ENCODE peak calls at places on chromosomes 1 and 21, in nine cellular contexts. One of them, this sample, is unnamed.

GRCh38 chr1:206036661-206037455 is 13.2 kb upstream of the CTSE start:
- DNase-seq in osteocyte: no peak
- DNase-seq in HCT116: no peak
- DNase-seq in mesothelial cell of epicardium: no peak
- DNase-seq in AG04450: no peak
- DNase-seq in cardiac muscle cell: no peak
- DNase-seq in lung: no peak
- DNase-seq in ovary: no peak
- DNase-seq in fibroblast of lung: no peak
- DNase-seq in this sample: no peak

GRCh38 chr1:110765640-110766335 is 91.0 kb upstream of the KCNA3 start:
- DNase-seq in HCT116: peak
- DNase-seq in osteocyte: no peak
- DNase-seq in mesothelial cell of epicardium: no peak
- DNase-seq in lung: no peak
- DNase-seq in fibroblast of lung: peak
- DNase-seq in ovary: no peak
- DNase-seq in cardiac muscle cell: peak
- DNase-seq in AG04450: peak
- DNase-seq in this sample: no peak

GRCh38 chr21:42063578-42064521 is 7.3 kb upstream of the UMODL1 start:
- DNase-seq in HCT116: no peak
- DNase-seq in ovary: no peak
- DNase-seq in mesothelial cell of epicardium: no peak
- DNase-seq in cardiac muscle cell: no peak
- DNase-seq in AG04450: no peak
- DNase-seq in osteocyte: no peak
- DNase-seq in fibroblast of lung: peak
- DNase-seq in lung: peak
- DNase-seq in this sample: no peak

GRCh38 chr1:220565670-220566069 is 37.7 kb downstream of the MARK1 start:
- DNase-seq in cardiac muscle cell: no peak
- DNase-seq in ovary: no peak
- DNase-seq in lung: no peak
- DNase-seq in fibroblast of lung: no peak
- DNase-seq in AG04450: no peak
- DNase-seq in osteocyte: no peak
- DNase-seq in mesothelial cell of epicardium: no peak
- DNase-seq in HCT116: no peak
- DNase-seq in this sample: no peak

GRCh38 chr1:923131-923990 is at the start of gene SAMD11:
- DNase-seq in AG04450: peak
- DNase-seq in lung: peak
- DNase-seq in HCT116: peak
- DNase-seq in osteocyte: peak
- DNase-seq in ovary: peak
- DNase-seq in fibroblast of lung: peak
- DNase-seq in cardiac muscle cell: peak
- DNase-seq in mesothelial cell of epicardium: peak
- DNase-seq in this sample: peak

GRCh38 chr1:79259390-79260336 is 253.1 kb upstream of the ADGRL4 start:
- DNase-seq in mesothelial cell of epicardium: no peak
- DNase-seq in fibroblast of lung: peak
- DNase-seq in HCT116: no peak
- DNase-seq in ovary: no peak
- DNase-seq in cardiac muscle cell: peak
- DNase-seq in osteocyte: no peak
- DNase-seq in lung: no peak
- DNase-seq in AG04450: peak
- DNase-seq in this sample: no peak

GRCh38 chr1:204894031-204894430 is 23.4 kb downstream of the NFASC start:
- DNase-seq in ovary: no peak
- DNase-seq in osteocyte: no peak
- DNase-seq in cardiac muscle cell: no peak
- DNase-seq in AG04450: no peak
- DNase-seq in fibroblast of lung: peak
- DNase-seq in mesothelial cell of epicardium: no peak
- DNase-seq in lung: no peak
- DNase-seq in HCT116: no peak
- DNase-seq in this sample: no peak

GRCh38 chr1:86377341-86377740 is 18.8 kb downstream of the ODF2L start:
- DNase-seq in lung: no peak
- DNase-seq in mesothelial cell of epicardium: no peak
- DNase-seq in cardiac muscle cell: no peak
- DNase-seq in AG04450: no peak
- DNase-seq in osteocyte: no peak
- DNase-seq in ovary: no peak
- DNase-seq in HCT116: no peak
- DNase-seq in fibroblast of lung: no peak
- DNase-seq in this sample: no peak

GRCh38 chr1:43204394-43204793 is 32.3 kb downstream of the CFAP57 start:
- DNase-seq in AG04450: no peak
- DNase-seq in cardiac muscle cell: no peak
- DNase-seq in HCT116: no peak
- DNase-seq in mesothelial cell of epicardium: no peak
- DNase-seq in lung: peak
- DNase-seq in ovary: no peak
- DNase-seq in fibroblast of lung: no peak
- DNase-seq in osteocyte: no peak
- DNase-seq in this sample: no peak

GRCh38 chr1:16111771-16112557 is 38.5 kb upstream of the FAM131C start:
- DNase-seq in lung: no peak
- DNase-seq in mesothelial cell of epicardium: no peak
- DNase-seq in fibroblast of lung: peak
- DNase-seq in cardiac muscle cell: no peak
- DNase-seq in AG04450: peak
- DNase-seq in ovary: peak
- DNase-seq in osteocyte: no peak
- DNase-seq in HCT116: no peak
- DNase-seq in this sample: no peak

GRCh38 chr1:154730251-154730650 is 122.3 kb upstream of the ADAR start:
- DNase-seq in osteocyte: no peak
- DNase-seq in AG04450: no peak
- DNase-seq in ovary: no peak
- DNase-seq in mesothelial cell of epicardium: no peak
- DNase-seq in HCT116: no peak
- DNase-seq in lung: no peak
- DNase-seq in cardiac muscle cell: no peak
- DNase-seq in fibroblast of lung: peak
- DNase-seq in this sample: no peak

GRCh38 chr1:159141584-159142518 is 29.6 kb upstream of the CADM3 start:
- DNase-seq in ovary: no peak
- DNase-seq in fibroblast of lung: peak
- DNase-seq in lung: no peak
- DNase-seq in AG04450: no peak
- DNase-seq in cardiac muscle cell: no peak
- DNase-seq in osteocyte: no peak
- DNase-seq in mesothelial cell of epicardium: no peak
- DNase-seq in HCT116: no peak
- DNase-seq in this sample: no peak

GRCh38 chr1:53957231-53957818 is 11.2 kb downstream of the LRRC42 start:
- DNase-seq in ovary: no peak
- DNase-seq in osteocyte: no peak
- DNase-seq in lung: no peak
- DNase-seq in mesothelial cell of epicardium: no peak
- DNase-seq in AG04450: no peak
- DNase-seq in fibroblast of lung: peak
- DNase-seq in HCT116: peak
- DNase-seq in cardiac muscle cell: no peak
- DNase-seq in this sample: no peak

GRCh38 chr1:26529655-26530539 is at the start of gene RPS6KA1:
- DNase-seq in ovary: peak
- DNase-seq in fibroblast of lung: peak
- DNase-seq in mesothelial cell of epicardium: peak
- DNase-seq in cardiac muscle cell: peak
- DNase-seq in osteocyte: no peak
- DNase-seq in HCT116: no peak
- DNase-seq in AG04450: no peak
- DNase-seq in lung: peak
- DNase-seq in this sample: peak

GRCh38 chr21:31772674-31773555 is 41.0 kb upstream of the SCAF4 start:
- DNase-seq in cardiac muscle cell: no peak
- DNase-seq in osteocyte: no peak
- DNase-seq in fibroblast of lung: no peak
- DNase-seq in ovary: no peak
- DNase-seq in lung: no peak
- DNase-seq in HCT116: no peak
- DNase-seq in mesothelial cell of epicardium: no peak
- DNase-seq in AG04450: no peak
- DNase-seq in this sample: no peak

GRCh38 chr1:172719694-172720138 is 60.8 kb downstream of the FASLG start:
- DNase-seq in lung: no peak
- DNase-seq in ovary: no peak
- DNase-seq in fibroblast of lung: peak
- DNase-seq in osteocyte: no peak
- DNase-seq in HCT116: peak
- DNase-seq in mesothelial cell of epicardium: no peak
- DNase-seq in cardiac muscle cell: peak
- DNase-seq in AG04450: no peak
- DNase-seq in this sample: no peak
- TF ChIP-seq CTCF in lung: peak
- TF ChIP-seq CTCF in ovary: peak
- TF ChIP-seq CTCF in fibroblast of lung: peak
- TF ChIP-seq CTCF in osteocyte: peak
- TF ChIP-seq CTCF in HCT116: peak
- TF ChIP-seq CTCF in mesothelial cell of epicardium: peak
- TF ChIP-seq CTCF in cardiac muscle cell: peak
- TF ChIP-seq CTCF in AG04450: peak
- TF ChIP-seq CTCF in this sample: peak

GRCh38 chr1:211828584-211829342 is 1.8 kb downstream of the LPGAT1 start:
- DNase-seq in AG04450: no peak
- DNase-seq in lung: no peak
- DNase-seq in cardiac muscle cell: no peak
- DNase-seq in mesothelial cell of epicardium: no peak
- DNase-seq in HCT116: no peak
- DNase-seq in ovary: no peak
- DNase-seq in fibroblast of lung: peak
- DNase-seq in osteocyte: no peak
- DNase-seq in this sample: no peak

GRCh38 chr1:211829343-211830054 is 1.1 kb downstream of the LPGAT1 start:
- DNase-seq in AG04450: no peak
- DNase-seq in lung: no peak
- DNase-seq in osteocyte: no peak
- DNase-seq in cardiac muscle cell: peak
- DNase-seq in fibroblast of lung: peak
- DNase-seq in ovary: no peak
- DNase-seq in mesothelial cell of epicardium: no peak
- DNase-seq in HCT116: no peak
- DNase-seq in this sample: no peak

GRCh38 chr1:211830330-211831142 is at the start of gene LPGAT1:
- DNase-seq in AG04450: no peak
- DNase-seq in osteocyte: peak
- DNase-seq in lung: peak
- DNase-seq in HCT116: peak
- DNase-seq in ovary: peak
- DNase-seq in mesothelial cell of epicardium: peak
- DNase-seq in fibroblast of lung: peak
- DNase-seq in cardiac muscle cell: peak
- DNase-seq in this sample: peak

GRCh38 chr1:211831558-211832323 is 1.2 kb upstream of the LPGAT1 start:
- DNase-seq in HCT116: no peak
- DNase-seq in cardiac muscle cell: no peak
- DNase-seq in fibroblast of lung: no peak
- DNase-seq in mesothelial cell of epicardium: no peak
- DNase-seq in AG04450: no peak
- DNase-seq in osteocyte: no peak
- DNase-seq in lung: no peak
- DNase-seq in ovary: no peak
- DNase-seq in this sample: no peak

DNA sequence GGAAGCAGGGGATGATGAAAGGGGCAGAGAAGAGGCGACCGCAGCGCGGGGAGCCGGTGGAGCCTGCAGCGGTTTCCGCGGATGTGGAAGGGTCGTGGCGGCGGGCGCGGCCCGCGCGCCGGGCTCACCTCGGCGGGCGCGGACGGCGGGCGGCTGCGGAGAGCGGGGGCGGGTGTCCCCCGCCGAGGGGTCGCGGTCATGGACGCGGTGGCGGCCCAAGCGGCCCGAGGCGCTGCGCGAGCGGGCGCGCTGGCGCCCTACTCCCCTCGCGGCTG is 571 bp downstream of the LPGAT1 start:
- DNase-seq in cardiac muscle cell: no peak
- DNase-seq in fibroblast of lung: peak
- DNase-seq in ovary: no peak
- DNase-seq in osteocyte: peak
- DNase-seq in lung: no peak
- DNase-seq in AG04450: no peak
- DNase-seq in mesothelial cell of epicardium: peak
- DNase-seq in HCT116: no peak
- DNase-seq in this sample: no peak
- TF ChIP-seq CTCF in cardiac muscle cell: no peak
- TF ChIP-seq CTCF in fibroblast of lung: no peak
- TF ChIP-seq CTCF in ovary: no peak
- TF ChIP-seq CTCF in osteocyte: no peak
- TF ChIP-seq CTCF in lung: no peak
- TF ChIP-seq CTCF in AG04450: no peak
- TF ChIP-seq CTCF in mesothelial cell of epicardium: no peak
- TF ChIP-seq CTCF in HCT116: no peak
- TF ChIP-seq CTCF in this sample: no peak

GRCh38 chr1:109483658-109484518 is at the start of gene ATXN7L2:
- DNase-seq in fibroblast of lung: peak
- DNase-seq in osteocyte: peak
- DNase-seq in mesothelial cell of epicardium: peak
- DNase-seq in AG04450: peak
- DNase-seq in cardiac muscle cell: peak
- DNase-seq in ovary: peak
- DNase-seq in lung: peak
- DNase-seq in HCT116: peak
- DNase-seq in this sample: peak
- TF ChIP-seq CTCF in fibroblast of lung: no peak
- TF ChIP-seq CTCF in osteocyte: no peak
- TF ChIP-seq CTCF in mesothelial cell of epicardium: no peak
- TF ChIP-seq CTCF in AG04450: no peak
- TF ChIP-seq CTCF in cardiac muscle cell: no peak
- TF ChIP-seq CTCF in ovary: no peak
- TF ChIP-seq CTCF in lung: no peak
- TF ChIP-seq CTCF in HCT116: no peak
- TF ChIP-seq CTCF in this sample: no peak

DNA sequence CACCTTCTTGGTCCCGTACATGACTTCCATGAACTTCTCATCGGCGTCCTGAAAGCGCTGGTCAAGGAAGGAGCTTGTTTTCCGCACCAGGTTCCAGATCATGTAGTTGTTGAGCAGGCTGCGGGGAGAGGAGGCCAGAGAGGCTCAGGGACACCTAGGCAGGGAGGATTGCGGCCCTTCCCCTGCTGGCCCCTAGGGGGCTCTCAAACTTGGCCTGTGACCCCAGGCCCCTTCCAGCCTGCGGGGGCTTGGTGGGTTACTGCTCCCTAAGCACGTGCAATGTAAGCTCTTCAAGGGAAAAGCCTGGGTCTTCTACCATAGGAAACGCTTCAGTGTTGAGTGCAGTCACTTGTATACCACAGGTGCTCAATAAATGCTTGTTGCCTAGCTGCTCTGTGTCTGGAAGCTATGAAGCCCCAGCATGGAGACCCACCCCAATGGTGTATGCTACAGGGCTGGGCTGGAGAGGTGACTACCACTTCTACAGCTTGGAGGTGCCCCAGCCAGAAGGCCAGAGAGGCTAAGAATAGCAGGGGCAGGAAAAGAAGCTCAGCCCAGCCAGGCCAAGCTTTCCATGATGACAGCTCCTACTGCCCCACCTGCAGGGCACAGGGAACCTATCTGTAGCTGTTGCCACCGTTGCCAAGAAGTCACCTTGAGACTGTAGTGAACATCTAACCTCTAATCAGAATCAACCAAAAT is 45.1 kb downstream of the ECE1 start:
- DNase-seq in ovary: no peak
- DNase-seq in cardiac muscle cell: no peak
- DNase-seq in HCT116: no peak
- DNase-seq in fibroblast of lung: no peak
- DNase-seq in osteocyte: no peak
- DNase-seq in mesothelial cell of epicardium: no peak
- DNase-seq in lung: no peak
- DNase-seq in AG04450: no peak
- DNase-seq in this sample: no peak
- TF ChIP-seq CTCF in ovary: no peak
- TF ChIP-seq CTCF in cardiac muscle cell: peak
- TF ChIP-seq CTCF in HCT116: peak
- TF ChIP-seq CTCF in fibroblast of lung: peak
- TF ChIP-seq CTCF in osteocyte: peak
- TF ChIP-seq CTCF in mesothelial cell of epicardium: no peak
- TF ChIP-seq CTCF in lung: no peak
- TF ChIP-seq CTCF in AG04450: peak
- TF ChIP-seq CTCF in this sample: peak

This sample was measured in type B pancreatic cell.